ENCODE peak calls at places on chromosomes 16 and 17, in nine cellular contexts. U is H7; M is GM23248; G is dorsolateral prefrontal cortex; V is GM06990; D is CD8-positive, alpha-beta T cell; F is fibroblast of lung; X is upper lobe of right lung; E is AG04450. C is an unnamed sample.
A peak's percentile ranks its signal among the peaks of the same experiment; 100 is the strongest.

GRCh38 chr16:19853132-19853972 is 31.3 kb downstream of the GPRC5B start:
- DNase-seq in G (no peak), E (no peak), M (no peak), F (no peak), X (no peak), D (no peak), U (no peak), V (no peak), C (no peak)

GRCh38 chr16:14202697-14203096 is 131.6 kb downstream of the MRTFB start:
- DNase-seq in E (no peak), G (no peak), V (no peak), M (peak; percentile 13), X (no peak), F (peak; percentile 19), D (no peak), U (peak; percentile 13), C (no peak)

GRCh38 chr17:42578282-42578869 is 847 bp upstream of the PSMC3IP start:
- DNase-seq in U (peak; percentile 96), D (peak; percentile 38), F (peak; percentile 76), M (peak; percentile 82), E (no peak), V (peak; percentile 79), X (peak; percentile 82), G (peak; percentile 74), C (peak; percentile 79)

GRCh38 chr17:41784207-41784744 is 2.2 kb downstream of the JUP start:
- DNase-seq in M (peak; percentile 32), E (no peak), D (no peak), X (no peak), V (no peak), U (peak; percentile 78), F (peak; percentile 43), G (no peak), C (no peak)

GRCh38 chr16:48965391-48965790 is 316.2 kb downstream of the CBLN1 start:
- DNase-seq in D (no peak), V (no peak), F (peak; percentile 50), U (no peak), G (no peak), E (no peak), X (no peak), M (no peak), C (no peak)

GRCh38 chr16:84013787-84014569 is 28.6 kb downstream of the SLC38A8 start:
- DNase-seq in D (peak; percentile 6), X (peak; percentile 89), V (peak; percentile 86), F (peak; percentile 18), E (no peak), M (peak; percentile 68), G (no peak), U (peak; percentile 97), C (peak; percentile 87)

GRCh38 chr16:4085405-4085970 is 30.8 kb downstream of the ADCY9 start:
- DNase-seq in E (no peak), U (no peak), G (no peak), F (no peak), V (no peak), M (no peak), D (no peak), X (no peak), C (no peak)

GRCh38 chr16:48862087-48862532 is 252.1 kb upstream of the N4BP1 start:
- DNase-seq in E (peak; percentile 29), X (no peak), M (peak; percentile 53), V (no peak), D (no peak), U (peak; percentile 51), F (peak; percentile 68), G (no peak), C (no peak)

GRCh38 chr17:50203589-50204345 is 2.3 kb upstream of the COL1A1 start:
- DNase-seq in E (peak; percentile 89), U (peak; percentile 51), M (peak; percentile 99), G (no peak), D (no peak), X (no peak), V (no peak), F (peak; percentile 78), C (no peak)

GRCh38 chr17:66548659-66549311 is 246.4 kb downstream of the PRKCA start:
- DNase-seq in F (no peak), G (no peak), E (no peak), X (no peak), U (no peak), D (no peak), V (no peak), M (peak; percentile 34), C (no peak)

GRCh38 chr16:22665803-22666202 is 148.2 kb upstream of the HS3ST2 start:
- DNase-seq in G (no peak), M (no peak), U (no peak), E (no peak), F (no peak), V (no peak), X (no peak), D (no peak), C (no peak)

GRCh38 chr16:64975821-64976220 is 146.0 kb downstream of the CDH11 start:
- DNase-seq in V (no peak), X (no peak), F (no peak), U (no peak), E (no peak), M (peak; percentile 50), D (no peak), G (no peak), C (no peak)

GRCh38 chr17:63821809-63822208 is 5.4 kb upstream of the PSMC5 start:
- DNase-seq in X (no peak), M (no peak), D (no peak), U (no peak), E (no peak), G (no peak), F (no peak), V (no peak), C (no peak)

GRCh38 chr16:79334127-79334526 is 266.4 kb downstream of the MAF start:
- DNase-seq in V (no peak), U (peak; percentile 74), M (no peak), X (no peak), G (no peak), F (no peak), D (no peak), E (no peak), C (peak; percentile 50)

GRCh38 chr16:28901862-28902261 is 23.2 kb downstream of the RABEP2 start:
- DNase-seq in U (no peak), X (no peak), D (no peak), E (no peak), F (no peak), G (no peak), M (no peak), V (no peak), C (no peak)

GRCh38 chr17:42154514-42154883 is 290 bp downstream of the RAB5C start:
- DNase-seq in D (no peak), U (no peak), E (no peak), V (no peak), G (no peak), X (no peak), M (no peak), F (no peak), C (no peak)

GRCh38 chr16:69937465-69937951 is 13.6 kb upstream of the CLEC18A start:
- DNase-seq in U (peak; percentile 80), D (no peak), F (peak; percentile 20), M (peak; percentile 18), E (no peak), G (peak; percentile 77), X (no peak), V (no peak), C (peak; percentile 33)

DNA sequence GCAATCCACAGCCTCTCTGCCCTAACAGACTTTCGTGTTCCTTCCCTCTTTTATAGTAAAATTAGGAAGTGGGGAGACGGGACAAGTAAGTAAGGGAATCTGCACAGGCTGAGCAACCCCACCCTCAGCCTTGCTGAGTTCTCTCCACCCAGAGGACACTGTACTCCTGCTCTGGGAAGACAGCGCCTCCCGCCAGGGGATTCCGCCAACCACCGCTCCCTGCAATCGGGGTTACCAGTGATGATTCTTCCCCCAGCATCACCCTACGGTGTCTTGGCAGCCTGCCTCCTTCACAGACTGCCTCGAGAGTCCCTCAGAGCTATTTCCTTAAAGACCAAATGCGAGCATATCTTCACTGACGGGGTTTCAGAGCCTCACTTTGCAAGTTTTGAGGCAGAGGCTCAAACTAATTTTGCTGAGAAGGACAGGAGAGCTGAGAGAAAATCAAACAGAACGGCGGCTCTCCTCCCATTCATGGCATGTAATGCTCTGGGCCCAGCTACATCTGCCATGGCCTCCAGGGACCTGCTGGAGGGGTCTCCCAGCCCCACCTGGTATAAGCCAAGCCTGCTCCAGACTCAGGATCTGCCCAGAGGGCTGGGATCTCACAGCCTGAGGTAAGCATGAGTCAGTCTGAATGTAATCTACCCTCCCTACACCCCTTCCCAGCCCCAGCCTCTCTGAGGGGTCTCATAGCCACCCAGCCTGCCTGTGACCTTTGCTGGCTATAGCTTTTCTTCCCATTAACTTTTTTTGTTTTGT is 22.7 kb upstream of the ASGR2 start:
- DNase-seq in X (peak; percentile 70), M (peak; percentile 11), F (no peak), G (no peak), U (no peak), E (no peak), D (no peak), V (no peak), C (peak; percentile 68)
- H3K27me3 ChIP-seq in X (peaks cover 5% of the 10 kb centered on the region), M (peaks cover 39% of the 10 kb centered on the region), F (peaks cover 26% of the 10 kb centered on the region), G (no peaks in the 10 kb centered on the region), U (peaks cover 13% of the 10 kb centered on the region), E (peaks cover 50% of the 10 kb centered on the region), D (no peaks in the 10 kb centered on the region), V (no peaks in the 10 kb centered on the region), C (peaks cover 9% of the 10 kb centered on the region)

GRCh38 chr16:56356276-56357241 is 68.8 kb downstream of the AMFR start:
- DNase-seq in X (peak; percentile 89), V (peak; percentile 83), E (peak; percentile 70), U (peak; percentile 97), G (peak; percentile 77), F (peak; percentile 85), D (peak; percentile 33), M (peak; percentile 94), C (peak; percentile 86)
- H3K4me3 ChIP-seq in X (peak overlapping the region; percentile 50), V (peak overlapping the region; percentile 55), E (peak overlapping the region; percentile 41), U (peak overlapping the region; percentile 20), G (peak overlapping the region; percentile 14), F (peak overlapping the region; percentile 12), D (peak overlapping the region; percentile 55), M (peak overlapping the region; percentile 78), C (peak overlapping the region; percentile 46)

GRCh38 chr16:50670476-50670875 is 10.6 kb downstream of the SNX20 start:
- DNase-seq in E (no peak), D (no peak), M (no peak), G (no peak), V (no peak), U (no peak), F (no peak), X (no peak), C (peak; percentile 17)
- H3K27me3 ChIP-seq in E (no peaks in the 10 kb centered on the region), D (no peaks in the 10 kb centered on the region), M (no peaks in the 10 kb centered on the region), G (peaks cover 12% of the 10 kb centered on the region), V (no peaks in the 10 kb centered on the region), U (no peaks in the 10 kb centered on the region), F (no peaks in the 10 kb centered on the region), X (no peaks in the 10 kb centered on the region), C (no peaks in the 10 kb centered on the region)

DNA sequence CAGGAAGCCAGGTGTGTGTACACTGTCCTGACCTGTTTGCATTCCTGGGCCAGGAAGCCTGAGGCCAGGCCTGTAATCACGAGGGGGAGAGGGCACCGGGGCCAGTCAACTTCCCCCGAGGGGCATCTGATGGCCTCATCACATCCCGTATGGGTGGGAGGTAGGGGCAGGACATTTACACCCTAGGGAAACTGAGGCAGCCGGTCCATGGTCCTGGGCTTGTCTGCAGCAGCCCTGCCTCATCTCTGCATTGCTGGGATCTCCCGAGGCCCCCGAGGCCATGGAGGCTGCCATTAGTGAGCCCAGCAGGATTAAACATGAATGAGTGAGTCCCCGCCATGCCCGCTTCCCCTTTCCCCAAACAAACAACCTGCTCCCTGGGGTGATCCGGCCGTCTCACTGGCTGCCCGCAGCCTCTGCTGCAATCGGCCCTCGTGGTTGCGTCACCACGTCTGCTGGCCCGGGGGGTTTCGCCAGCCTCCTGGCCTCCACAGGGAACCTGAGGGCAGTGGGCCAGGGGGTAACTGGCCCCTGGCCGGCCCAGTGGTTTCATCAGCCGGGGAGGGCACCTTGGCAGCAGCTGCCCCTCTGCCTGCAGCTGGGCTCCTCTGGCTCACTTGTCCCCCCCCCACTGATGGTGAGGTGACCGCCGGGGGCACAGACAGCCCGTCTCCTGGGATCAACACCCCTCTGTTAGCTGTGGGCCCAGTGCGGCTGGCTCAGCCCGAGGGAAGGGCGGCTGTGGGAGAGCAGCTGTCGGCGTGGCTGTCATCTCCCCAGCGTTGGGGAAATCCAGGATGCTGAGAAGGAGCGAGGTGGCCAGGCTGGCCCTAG is 88.3 kb upstream of the GSE1 start:
- DNase-seq in E (no peak), D (no peak), V (no peak), U (peak; percentile 89), G (no peak), F (peak; percentile 62), X (peak; percentile 92), M (no peak), C (peak; percentile 90)
- H3K4me3 ChIP-seq in E (no peak overlapping the region), D (no peak overlapping the region), V (no peak overlapping the region), U (no peak overlapping the region), G (no peak overlapping the region), F (no peak overlapping the region), X (no peak overlapping the region), M (no peak overlapping the region), C (no peak overlapping the region)